ENCODE peak calls at places on chromosomes 3 and 15, in five cellular contexts. One of them, this sample, is unnamed.

GRCh38 chr3:116020495-116020894 is 397.2 kb downstream of the GAP43 start:
- DNase-seq in colonic mucosa: no peak
- DNase-seq in activated B cell treated with CpG ODN at 0.5 μM for 24 hours: no peak
- DNase-seq in caudate nucleus: no peak
- DNase-seq in heart left ventricle: no peak
- DNase-seq in this sample: no peak

GRCh38 chr3:123672429-123673146 is 87.7 kb upstream of the HACD2 start:
- DNase-seq in colonic mucosa: no peak
- DNase-seq in caudate nucleus: no peak
- DNase-seq in activated B cell treated with CpG ODN at 0.5 μM for 24 hours: no peak
- DNase-seq in heart left ventricle: no peak
- DNase-seq in this sample: peak; percentile 33

GRCh38 chr15:87672309-87672897 is 584.1 kb downstream of the NTRK3 start:
- DNase-seq in colonic mucosa: no peak
- DNase-seq in activated B cell treated with CpG ODN at 0.5 μM for 24 hours: no peak
- DNase-seq in heart left ventricle: no peak
- DNase-seq in caudate nucleus: peak; percentile 16
- DNase-seq in this sample: no peak

GRCh38 chr3:23376516-23377248 is 173.6 kb downstream of the UBE2E2 start:
- DNase-seq in activated B cell treated with CpG ODN at 0.5 μM for 24 hours: no peak
- DNase-seq in heart left ventricle: no peak
- DNase-seq in colonic mucosa: no peak
- DNase-seq in caudate nucleus: no peak
- DNase-seq in this sample: no peak

GRCh38 chr3:57184516-57184915 is 15.3 kb downstream of the HESX1 start:
- DNase-seq in activated B cell treated with CpG ODN at 0.5 μM for 24 hours: no peak
- DNase-seq in heart left ventricle: no peak
- DNase-seq in caudate nucleus: no peak
- DNase-seq in colonic mucosa: no peak
- DNase-seq in this sample: no peak

GRCh38 chr3:50123394-50124361 is 31.4 kb upstream of the SEMA3F start:
- DNase-seq in heart left ventricle: peak; percentile 16
- DNase-seq in caudate nucleus: no peak
- DNase-seq in colonic mucosa: no peak
- DNase-seq in activated B cell treated with CpG ODN at 0.5 μM for 24 hours: no peak
- DNase-seq in this sample: no peak

GRCh38 chr3:189188466-189188865 is 16.7 kb downstream of the TPRG1 start:
- DNase-seq in caudate nucleus: no peak
- DNase-seq in colonic mucosa: peak; percentile 47
- DNase-seq in activated B cell treated with CpG ODN at 0.5 μM for 24 hours: no peak
- DNase-seq in heart left ventricle: no peak
- DNase-seq in this sample: no peak

GRCh38 chr3:32421991-32422859 is 30.6 kb downstream of the CMTM7 start:
- DNase-seq in caudate nucleus: no peak
- DNase-seq in heart left ventricle: peak; percentile 84
- DNase-seq in activated B cell treated with CpG ODN at 0.5 μM for 24 hours: no peak
- DNase-seq in colonic mucosa: peak; percentile 93
- DNase-seq in this sample: peak; percentile 77

GRCh38 chr15:38545179-38545578 is 19.4 kb downstream of the RASGRP1 start:
- DNase-seq in colonic mucosa: no peak
- DNase-seq in heart left ventricle: no peak
- DNase-seq in caudate nucleus: no peak
- DNase-seq in activated B cell treated with CpG ODN at 0.5 μM for 24 hours: no peak
- DNase-seq in this sample: no peak

GRCh38 chr3:136787226-136787793 is 31.6 kb upstream of the SLC35G2 start:
- DNase-seq in activated B cell treated with CpG ODN at 0.5 μM for 24 hours: no peak
- DNase-seq in colonic mucosa: peak; percentile 19
- DNase-seq in heart left ventricle: no peak
- DNase-seq in caudate nucleus: no peak
- DNase-seq in this sample: no peak

GRCh38 chr3:117553461-117553860 is 843.9 kb downstream of the TUSC7 start:
- DNase-seq in activated B cell treated with CpG ODN at 0.5 μM for 24 hours: no peak
- DNase-seq in caudate nucleus: no peak
- DNase-seq in colonic mucosa: no peak
- DNase-seq in heart left ventricle: no peak
- DNase-seq in this sample: no peak

GRCh38 chr3:177591371-177591770 is 394.1 kb upstream of the TBL1XR1 start:
- DNase-seq in activated B cell treated with CpG ODN at 0.5 μM for 24 hours: no peak
- DNase-seq in caudate nucleus: no peak
- DNase-seq in colonic mucosa: no peak
- DNase-seq in heart left ventricle: peak; percentile 40
- DNase-seq in this sample: no peak